ENCODE peak calls at places on chromosomes 7 and 10, in five cellular contexts. One of them, this sample, is unnamed. For H3K4me1, the result is how much of the 10 kb centered on the place peaks cover.

GRCh38 chr10:5540886-5541285 is 16.1 kb downstream of the CALML3 start:
- DNase-seq in transverse colon: peak
- DNase-seq in fibroblast of lung: no peak
- DNase-seq in naive thymus-derived CD4-positive, alpha-beta T cell: no peak
- DNase-seq in HCT116: no peak
- DNase-seq in this sample: no peak

GRCh38 chr7:42350801-42351200 is 113.8 kb upstream of the GLI3 start:
- DNase-seq in transverse colon: no peak
- DNase-seq in fibroblast of lung: peak
- DNase-seq in naive thymus-derived CD4-positive, alpha-beta T cell: no peak
- DNase-seq in HCT116: no peak
- DNase-seq in this sample: no peak

GRCh38 chr7:157037635-157038034 is 27.2 kb upstream of the MNX1 start:
- DNase-seq in transverse colon: no peak
- DNase-seq in fibroblast of lung: no peak
- DNase-seq in naive thymus-derived CD4-positive, alpha-beta T cell: no peak
- DNase-seq in HCT116: no peak
- DNase-seq in this sample: no peak

GRCh38 chr10:12019343-12019971 is 23.2 kb downstream of the UPF2 start:
- DNase-seq in transverse colon: no peak
- DNase-seq in fibroblast of lung: peak
- DNase-seq in naive thymus-derived CD4-positive, alpha-beta T cell: no peak
- DNase-seq in HCT116: no peak
- DNase-seq in this sample: no peak

GRCh38 chr7:79512269-79512668 is 58.8 kb upstream of the MAGI2 start:
- DNase-seq in transverse colon: no peak
- DNase-seq in fibroblast of lung: no peak
- DNase-seq in naive thymus-derived CD4-positive, alpha-beta T cell: no peak
- DNase-seq in HCT116: no peak
- DNase-seq in this sample: no peak

GRCh38 chr10:34655286-34656170 is 159.6 kb downstream of the PARD3 start:
- DNase-seq in transverse colon: peak
- DNase-seq in fibroblast of lung: peak
- DNase-seq in naive thymus-derived CD4-positive, alpha-beta T cell: peak
- DNase-seq in HCT116: peak
- DNase-seq in this sample: peak

GRCh38 chr7:105778956-105779355 is 97.4 kb downstream of the ATXN7L1 start:
- DNase-seq in transverse colon: no peak
- DNase-seq in fibroblast of lung: no peak
- DNase-seq in naive thymus-derived CD4-positive, alpha-beta T cell: no peak
- DNase-seq in HCT116: no peak
- DNase-seq in this sample: no peak

GRCh38 chr10:33487014-33487776 is 152.7 kb upstream of the NRP1 start:
- DNase-seq in transverse colon: no peak
- DNase-seq in fibroblast of lung: peak
- DNase-seq in naive thymus-derived CD4-positive, alpha-beta T cell: no peak
- DNase-seq in HCT116: no peak
- DNase-seq in this sample: no peak

GRCh38 chr10:88791924-88792323 is 10.6 kb upstream of the LIPM start:
- DNase-seq in transverse colon: no peak
- DNase-seq in fibroblast of lung: no peak
- DNase-seq in naive thymus-derived CD4-positive, alpha-beta T cell: no peak
- DNase-seq in HCT116: peak
- DNase-seq in this sample: no peak

GRCh38 chr10:5538446-5538845 is 13.7 kb downstream of the CALML3 start:
- DNase-seq in transverse colon: peak
- DNase-seq in fibroblast of lung: peak
- DNase-seq in naive thymus-derived CD4-positive, alpha-beta T cell: no peak
- DNase-seq in HCT116: no peak
- DNase-seq in this sample: no peak

GRCh38 chr10:6201511-6201975 is 1.2 kb upstream of the PFKFB3 start:
- DNase-seq in transverse colon: peak
- DNase-seq in fibroblast of lung: peak
- DNase-seq in naive thymus-derived CD4-positive, alpha-beta T cell: peak
- DNase-seq in HCT116: no peak
- DNase-seq in this sample: peak

GRCh38 chr7:106015586-106016218 is 52.6 kb downstream of the CDHR3 start:
- DNase-seq in transverse colon: no peak
- DNase-seq in fibroblast of lung: peak
- DNase-seq in naive thymus-derived CD4-positive, alpha-beta T cell: no peak
- DNase-seq in HCT116: no peak
- DNase-seq in this sample: no peak

GRCh38 chr7:127628445-127628844 is 10.5 kb upstream of the PAX4 start:
- DNase-seq in transverse colon: no peak
- DNase-seq in fibroblast of lung: no peak
- DNase-seq in naive thymus-derived CD4-positive, alpha-beta T cell: no peak
- DNase-seq in HCT116: no peak
- DNase-seq in this sample: no peak

GRCh38 chr7:48144291-48144768 is 26.9 kb upstream of the ABCA13 start:
- DNase-seq in transverse colon: peak
- DNase-seq in fibroblast of lung: no peak
- DNase-seq in naive thymus-derived CD4-positive, alpha-beta T cell: no peak
- DNase-seq in HCT116: no peak
- DNase-seq in this sample: peak

GRCh38 chr10:122077311-122077875 is 88.4 kb downstream of the TACC2 start:
- DNase-seq in transverse colon: no peak
- DNase-seq in fibroblast of lung: no peak
- DNase-seq in naive thymus-derived CD4-positive, alpha-beta T cell: no peak
- DNase-seq in HCT116: no peak
- DNase-seq in this sample: no peak

GRCh38 chr10:80444646-80445319 is 9.3 kb upstream of the TSPAN14 start:
- DNase-seq in transverse colon: peak
- DNase-seq in fibroblast of lung: peak
- DNase-seq in naive thymus-derived CD4-positive, alpha-beta T cell: no peak
- DNase-seq in HCT116: no peak
- DNase-seq in this sample: peak

GRCh38 chr10:71836594-71836970 is 14.5 kb downstream of the PSAP start:
- DNase-seq in transverse colon: no peak
- DNase-seq in fibroblast of lung: no peak
- DNase-seq in naive thymus-derived CD4-positive, alpha-beta T cell: no peak
- DNase-seq in HCT116: no peak
- DNase-seq in this sample: no peak
- H3K4me3 ChIP-seq in transverse colon: no peak
- H3K4me3 ChIP-seq in fibroblast of lung: no peak
- H3K4me3 ChIP-seq in naive thymus-derived CD4-positive, alpha-beta T cell: no peak
- H3K4me3 ChIP-seq in HCT116: no peak
- H3K4me3 ChIP-seq in this sample: no peak

DNA sequence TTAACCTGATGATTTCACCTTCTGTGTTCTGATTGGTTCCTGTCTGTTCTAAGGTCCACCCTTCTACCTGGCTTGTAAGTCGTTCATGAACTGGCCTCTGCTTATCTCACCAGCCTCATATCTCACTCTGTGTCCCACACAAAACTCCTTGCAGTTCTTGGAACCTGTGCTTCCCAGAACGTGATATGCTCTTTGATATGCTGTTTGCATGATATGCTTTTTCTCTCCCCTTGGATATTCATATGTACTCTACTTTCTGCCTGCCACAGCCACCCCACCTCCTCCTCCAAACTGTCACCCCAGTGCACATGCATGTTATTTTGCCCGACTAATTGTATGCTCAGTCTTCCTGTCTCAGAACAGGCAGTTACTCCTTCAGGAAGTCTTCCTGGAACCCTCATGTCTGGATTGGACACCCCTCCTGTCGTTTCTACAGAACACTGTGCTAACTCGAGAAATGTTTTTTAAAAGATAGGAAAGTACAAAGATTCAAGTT is 1.9 kb upstream of the ITPRIP start:
- DNase-seq in transverse colon: no peak
- DNase-seq in fibroblast of lung: no peak
- DNase-seq in naive thymus-derived CD4-positive, alpha-beta T cell: no peak
- DNase-seq in HCT116: no peak
- DNase-seq in this sample: peak
- H3K4me1 ChIP-seq in transverse colon: under half
- H3K4me1 ChIP-seq in fibroblast of lung: under half
- H3K4me1 ChIP-seq in naive thymus-derived CD4-positive, alpha-beta T cell: under half
- H3K4me1 ChIP-seq in HCT116: under half
- H3K4me1 ChIP-seq in this sample: under half

DNA sequence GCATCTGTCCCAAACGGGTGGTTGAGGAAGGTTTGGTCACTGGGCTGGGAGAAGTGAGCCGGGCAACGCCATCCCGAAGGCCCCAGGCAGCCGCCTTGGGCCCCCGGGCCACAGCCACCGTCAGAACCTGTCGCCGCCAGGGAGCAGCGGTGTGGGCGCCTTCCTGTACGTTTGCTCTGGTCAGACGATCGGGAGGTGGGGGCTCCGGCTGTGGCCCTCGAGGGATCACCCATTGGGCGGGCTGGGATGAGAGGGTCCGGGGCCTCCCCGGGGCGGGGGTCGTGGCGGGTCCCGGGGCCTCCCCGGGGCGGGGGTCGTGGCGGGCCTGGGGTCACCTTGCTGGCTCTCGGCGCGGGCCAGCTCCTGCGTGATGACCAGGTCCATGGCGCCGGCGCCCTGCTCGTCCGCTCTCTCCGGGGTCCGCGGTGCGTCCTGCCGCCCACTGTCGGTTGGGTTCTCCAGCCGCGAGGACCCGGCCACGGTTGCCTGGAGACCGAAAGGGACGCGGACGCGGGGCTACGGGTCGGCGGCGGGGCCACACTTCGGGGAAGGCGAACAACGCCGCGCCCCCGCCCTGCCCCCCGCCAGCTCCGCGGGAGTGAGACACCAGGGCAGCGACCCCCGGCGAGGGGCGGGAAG is at the start of gene CFAP46:
- DNase-seq in transverse colon: no peak
- DNase-seq in fibroblast of lung: peak
- DNase-seq in naive thymus-derived CD4-positive, alpha-beta T cell: no peak
- DNase-seq in HCT116: peak
- DNase-seq in this sample: no peak
- H3K4me3 ChIP-seq in transverse colon: peak
- H3K4me3 ChIP-seq in fibroblast of lung: peak
- H3K4me3 ChIP-seq in naive thymus-derived CD4-positive, alpha-beta T cell: peak
- H3K4me3 ChIP-seq in HCT116: peak
- H3K4me3 ChIP-seq in this sample: peak

DNA sequence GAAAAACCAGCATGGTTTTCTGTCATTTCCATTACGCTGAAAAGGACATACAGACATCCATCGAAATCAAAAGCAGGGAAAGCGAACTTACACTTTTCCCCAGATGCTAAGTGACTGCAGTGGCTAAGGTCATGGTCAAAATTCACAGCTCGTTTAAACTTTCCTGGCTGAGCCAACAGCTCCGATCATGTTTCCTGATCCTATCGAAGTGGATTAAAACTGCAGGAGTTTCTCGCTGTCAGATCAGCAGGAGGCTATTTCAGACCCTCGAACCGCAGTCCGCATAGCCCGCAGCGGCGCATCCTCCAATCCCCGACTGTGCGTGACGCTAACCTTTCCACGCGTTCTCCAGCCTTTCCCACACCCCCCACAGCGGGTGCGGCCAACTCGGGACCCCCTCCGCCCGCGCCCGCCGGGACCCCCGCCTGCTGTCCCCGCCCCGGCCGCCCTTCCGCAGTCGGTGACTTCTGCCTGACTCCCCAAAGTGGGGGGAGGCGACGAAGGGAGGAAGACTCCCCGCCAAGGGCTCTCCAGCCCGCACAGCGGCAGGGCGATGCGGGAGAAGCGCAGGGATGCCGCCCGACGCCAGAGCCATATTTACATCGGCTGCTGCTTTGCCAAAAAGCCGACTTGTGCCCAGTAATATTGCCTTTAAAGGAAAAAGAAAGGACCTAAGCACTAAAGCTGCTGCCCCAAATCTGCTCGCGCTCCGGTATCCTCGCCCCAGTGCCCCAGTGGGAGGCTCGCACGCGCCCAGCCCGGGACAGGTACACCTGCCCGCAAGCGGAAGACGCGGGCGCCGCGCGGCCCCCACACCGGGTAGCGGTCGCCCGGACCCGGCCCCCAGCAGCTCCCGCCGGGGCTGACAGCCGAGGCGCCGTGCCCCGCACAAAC is 1.2 kb downstream of the PIP4K2A start:
- DNase-seq in transverse colon: peak
- DNase-seq in fibroblast of lung: peak
- DNase-seq in naive thymus-derived CD4-positive, alpha-beta T cell: peak
- DNase-seq in HCT116: no peak
- DNase-seq in this sample: peak
- H3K4me1 ChIP-seq in transverse colon: under half
- H3K4me1 ChIP-seq in fibroblast of lung: under half
- H3K4me1 ChIP-seq in naive thymus-derived CD4-positive, alpha-beta T cell: under half
- H3K4me1 ChIP-seq in HCT116: under half
- H3K4me1 ChIP-seq in this sample: under half

DNA sequence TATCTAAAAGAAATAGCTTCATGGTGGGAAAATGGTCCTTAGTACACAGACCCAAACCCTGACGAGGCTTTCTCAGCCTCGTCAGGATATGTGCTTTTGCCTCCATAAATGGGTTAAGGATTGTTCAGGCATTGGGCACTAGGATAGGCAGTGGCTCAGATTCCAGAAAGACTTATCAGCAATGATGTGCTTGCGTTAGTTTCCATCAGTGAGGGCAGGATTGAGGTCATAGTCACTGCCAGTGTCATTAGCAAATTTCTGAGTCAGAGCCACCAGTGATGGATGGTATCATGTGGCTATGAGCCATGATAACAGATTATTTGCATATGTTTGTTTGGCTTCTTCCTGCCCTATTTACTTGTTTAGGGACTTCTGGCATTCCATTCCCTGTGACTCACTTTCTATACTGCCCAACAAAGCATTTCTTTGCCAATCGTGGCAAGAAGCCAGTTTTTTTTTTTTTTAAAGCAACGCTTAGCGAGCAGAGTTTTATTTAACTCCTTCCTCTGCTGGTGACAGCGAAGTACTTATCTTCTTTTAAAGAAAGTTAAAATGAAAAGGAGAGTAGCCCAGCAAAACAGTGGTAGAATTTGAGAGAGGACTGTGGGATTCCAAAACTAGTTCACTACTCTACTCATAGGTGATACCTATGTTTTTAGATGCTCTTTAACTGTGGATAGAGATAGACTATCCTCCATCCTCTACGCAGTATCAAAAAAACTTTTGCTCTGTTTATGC is 44.4 kb downstream of the MYPN start:
- DNase-seq in transverse colon: peak
- DNase-seq in fibroblast of lung: peak
- DNase-seq in naive thymus-derived CD4-positive, alpha-beta T cell: no peak
- DNase-seq in HCT116: peak
- DNase-seq in this sample: peak
- H3K4me3 ChIP-seq in transverse colon: no peak
- H3K4me3 ChIP-seq in fibroblast of lung: peak
- H3K4me3 ChIP-seq in naive thymus-derived CD4-positive, alpha-beta T cell: no peak
- H3K4me3 ChIP-seq in HCT116: no peak
- H3K4me3 ChIP-seq in this sample: no peak

GRCh38 chr10:48670978-48671913 is 13.4 kb upstream of the WDFY4 start:
- DNase-seq in transverse colon: peak
- DNase-seq in fibroblast of lung: no peak
- DNase-seq in naive thymus-derived CD4-positive, alpha-beta T cell: no peak
- DNase-seq in HCT116: no peak
- DNase-seq in this sample: no peak
- H3K4me1 ChIP-seq in transverse colon: under half
- H3K4me1 ChIP-seq in fibroblast of lung: under half
- H3K4me1 ChIP-seq in naive thymus-derived CD4-positive, alpha-beta T cell: under half
- H3K4me1 ChIP-seq in HCT116: under half
- H3K4me1 ChIP-seq in this sample: under half

DNA sequence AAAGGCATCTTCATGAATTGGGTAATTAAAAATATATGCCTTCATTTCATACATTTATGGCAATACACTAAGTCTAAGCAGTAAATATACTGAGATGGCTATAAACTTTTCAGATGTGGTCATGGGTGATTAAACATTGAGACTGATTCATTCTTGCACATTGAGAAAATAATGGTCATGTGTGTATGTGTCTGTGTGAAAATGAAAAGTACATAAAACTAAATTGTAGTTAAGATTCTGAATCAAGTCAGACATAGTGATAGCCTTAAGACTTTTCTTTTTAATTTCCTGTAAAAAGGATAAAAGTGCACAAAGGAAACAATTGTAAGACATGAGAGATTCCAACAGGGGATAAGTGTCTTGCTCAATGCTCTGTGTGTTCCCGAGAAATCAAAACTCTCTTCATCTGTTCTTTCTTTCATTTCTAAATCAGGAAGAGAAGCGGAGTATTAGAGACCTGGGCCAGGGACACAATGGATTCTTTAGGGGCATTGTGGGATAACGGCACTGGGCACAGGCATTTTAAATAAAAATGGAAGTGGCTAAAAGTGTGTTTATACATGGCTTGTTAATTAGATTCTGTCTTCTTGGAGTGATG is 69.8 kb upstream of the AGR3 start:
- DNase-seq in transverse colon: no peak
- DNase-seq in fibroblast of lung: no peak
- DNase-seq in naive thymus-derived CD4-positive, alpha-beta T cell: no peak
- DNase-seq in HCT116: no peak
- DNase-seq in this sample: no peak
- H3K4me3 ChIP-seq in transverse colon: no peak
- H3K4me3 ChIP-seq in fibroblast of lung: peak
- H3K4me3 ChIP-seq in naive thymus-derived CD4-positive, alpha-beta T cell: no peak
- H3K4me3 ChIP-seq in HCT116: no peak
- H3K4me3 ChIP-seq in this sample: no peak

This sample was measured in colonic mucosa.